ENCODE peak calls at places on chromosome 7, in eight cellular contexts. T is CD8-positive, alpha-beta memory T cell; F is mucosa of descending colon; H is fibroblast of the aortic adventitia; C is Right ventricle myocardium superior; A is GM03348; I is astrocyte of the cerebellum; D is HTR-8/SVneo. U is an unnamed sample.

GRCh38 chr7:1758859-1759521 is 88.9 kb downstream of the ELFN1 start:
- DNase-seq in T (no peak), F (no peak), H (no peak), C (peak; percentile 75), A (no peak), I (no peak), D (no peak), U (no peak)

GRCh38 chr7:46545790-46546189 is 624.7 kb upstream of the IGFBP3 start:
- DNase-seq in T (no peak), F (no peak), H (peak; percentile 63), C (no peak), A (peak; percentile 27), I (peak; percentile 66), D (no peak), U (no peak)

GRCh38 chr7:14834888-14835287 is 67.7 kb downstream of the DGKB start:
- DNase-seq in T (no peak), F (no peak), H (peak; percentile 72), C (no peak), A (peak; percentile 13), I (no peak), D (no peak), U (peak; percentile 71)

GRCh38 chr7:40763319-40764287 is 628.8 kb downstream of the SUGCT start:
- DNase-seq in T (no peak), F (no peak), H (peak; percentile 55), C (no peak), A (peak; percentile 66), I (no peak), D (no peak), U (no peak)

GRCh38 chr7:87599336-87599735 is 1.3 kb downstream of the ABCB1 start:
- DNase-seq in T (peak; percentile 14), F (peak; percentile 63), H (no peak), C (no peak), A (no peak), I (no peak), D (no peak), U (no peak)

GRCh38 chr7:67343566-67343965 is 346.9 kb downstream of the TYW1 start:
- DNase-seq in T (no peak), F (no peak), H (peak; percentile 6), C (peak; percentile 51), A (no peak), I (no peak), D (no peak), U (peak; percentile 84)

GRCh38 chr7:24882989-24883631 is 96.9 kb downstream of the OSBPL3 start:
- DNase-seq in T (no peak), F (no peak), H (peak; percentile 86), C (peak; percentile 84), A (peak; percentile 82), I (peak; percentile 61), D (no peak), U (no peak)

GRCh38 chr7:18694911-18695310 is 199.4 kb downstream of the HDAC9 start:
- DNase-seq in T (no peak), F (no peak), H (no peak), C (no peak), A (no peak), I (no peak), D (no peak), U (no peak)

GRCh38 chr7:14834456-14834855 is 68.1 kb downstream of the DGKB start:
- DNase-seq in T (no peak), F (no peak), H (peak; percentile 92), C (no peak), A (peak; percentile 48), I (peak; percentile 42), D (no peak), U (peak; percentile 81)

GRCh38 chr7:158585721-158586498 is 1.7 kb downstream of the PTPRN2 start:
- DNase-seq in T (no peak), F (no peak), H (no peak), C (no peak), A (no peak), I (no peak), D (no peak), U (peak; percentile 41)

GRCh38 chr7:26326211-26326610 is 34.5 kb downstream of the SNX10 start:
- DNase-seq in T (no peak), F (no peak), H (no peak), C (no peak), A (no peak), I (no peak), D (no peak), U (no peak)

GRCh38 chr7:84204655-84205054 is 10.1 kb upstream of the SEMA3A start:
- DNase-seq in T (no peak), F (no peak), H (peak; percentile 60), C (no peak), A (peak; percentile 60), I (no peak), D (no peak), U (no peak)

GRCh38 chr7:333399-333776 is 43.4 kb downstream of the FOXL3 start:
- DNase-seq in T (no peak), F (peak; percentile 64), H (peak; percentile 28), C (peak; percentile 89), A (peak; percentile 50), I (no peak), D (no peak), U (no peak)